ENCODE peak calls at places on chromosome 5, in seven cellular contexts. Q is stimulated activated CD8-positive, alpha-beta memory T cell treated with anti-CD3 and anti-CD28 coated beads, Interleukin-4, amount 100 ng/mL, for 24 hours; I is iPS-NIHi11; B is erythroblast; J is heart left ventricle; L is cardiac muscle cell; V is activated naive CD8-positive, alpha-beta T cell treated with anti-CD3 and anti-CD28 coated beads for 36 hours. G is an unnamed sample.

GRCh38 chr5:134567651-134568338 is 42.3 kb downstream of the JADE2 start:
- DNase-seq in J (peak), Q (no peak), I (no peak), B (no peak), V (no peak), L (peak), G (peak)

GRCh38 chr5:64458948-64459347 is 46.9 kb upstream of the RGS7BP start:
- DNase-seq in J (no peak), V (no peak), I (no peak), L (no peak), B (no peak), Q (no peak), G (no peak)

GRCh38 chr5:172943906-172944305 is 15.3 kb upstream of the RPL26L1 start:
- DNase-seq in J (no peak), I (no peak), V (no peak), L (no peak), B (no peak), Q (no peak), G (peak)

GRCh38 chr5:10745133-10745532 is 15.9 kb downstream of the DAP start:
- DNase-seq in Q (no peak), L (no peak), B (no peak), J (no peak), I (no peak), V (no peak), G (no peak)

GRCh38 chr5:66596791-66597757 is 881 bp downstream of the MAST4 start:
- DNase-seq in V (peak), J (peak), L (peak), Q (no peak), B (peak), I (peak), G (peak)

GRCh38 chr5:29262683-29263082 is 1930.8 kb upstream of the CDH6 start:
- DNase-seq in Q (no peak), B (no peak), I (no peak), V (no peak), J (no peak), L (no peak), G (no peak)

GRCh38 chr5:64827703-64828102 is 59.0 kb downstream of the CWC27 start:
- DNase-seq in I (no peak), L (peak), Q (no peak), B (no peak), V (no peak), J (no peak), G (no peak)

GRCh38 chr5:157289164-157289819 is 23.4 kb downstream of the CYFIP2 start:
- DNase-seq in J (no peak), V (no peak), Q (no peak), L (no peak), B (no peak), I (no peak), G (no peak)

GRCh38 chr5:90248640-90249039 is 160.9 kb downstream of the CETN3 start:
- DNase-seq in I (no peak), L (no peak), Q (no peak), V (no peak), J (no peak), B (no peak), G (no peak)

GRCh38 chr5:1315709-1316587 is 21.1 kb upstream of the TERT start:
- DNase-seq in V (peak), L (peak), J (no peak), Q (no peak), B (no peak), I (peak), G (peak)

GRCh38 chr5:147669113-147669869 is 113.2 kb downstream of the JAKMIP2 start:
- DNase-seq in I (no peak), V (no peak), L (no peak), B (peak), Q (no peak), J (no peak), G (no peak)

GRCh38 chr5:94281402-94281801 is 337.0 kb downstream of the KIAA0825 start:
- DNase-seq in Q (no peak), B (no peak), I (no peak), L (no peak), V (no peak), J (no peak), G (no peak)

GRCh38 chr5:34562791-34563190 is 93.3 kb upstream of the RAI14 start:
- DNase-seq in V (no peak), I (peak), B (no peak), Q (no peak), L (no peak), J (no peak), G (no peak)

GRCh38 chr5:88854769-88855168 is 28.2 kb downstream of the MEF2C start:
- DNase-seq in B (no peak), L (no peak), V (no peak), I (no peak), Q (no peak), J (no peak), G (no peak)

GRCh38 chr5:168076561-168076991 is 214.9 kb upstream of the WWC1 start:
- DNase-seq in V (peak), J (peak), B (peak), L (peak), I (peak), Q (no peak), G (no peak)

G was measured in dermis blood vessel endothelial cell.